ENCODE peak calls at places on chromosome 20, in eight cellular contexts. X is tibial nerve; I is kidney; B is esophagus muscularis mucosa; P is body of pancreas; L is heart left ventricle; E is CD8-positive, alpha-beta memory T cell; R is lower lobe of right lung. O is an unnamed sample. For H3K9me3, the result is how much of the 10 kb centered on the place peaks cover.

GRCh38 chr20:11057624-11058023 is 383.8 kb upstream of the JAG1 start:
- DNase-seq in X (no peak), L (no peak), I (no peak), P (no peak), R (no peak), B (no peak), E (no peak), O (no peak)

GRCh38 chr20:2761885-2762284 is 38.5 kb downstream of the CPXM1 start:
- DNase-seq in E (no peak), B (no peak), L (no peak), I (no peak), R (no peak), P (no peak), X (no peak), O (no peak)

GRCh38 chr20:36318166-36318565 is 12.0 kb downstream of the DLGAP4 start:
- DNase-seq in L (no peak), X (no peak), B (no peak), I (peak), R (peak), E (peak), P (no peak), O (no peak)

GRCh38 chr20:38270869-38271608 is 10.5 kb upstream of the KIAA1755 start:
- DNase-seq in X (peak), R (no peak), E (no peak), P (no peak), L (peak), I (peak), B (no peak), O (no peak)

GRCh38 chr20:53848304-53848703 is 222.1 kb downstream of the BCAS1 start:
- DNase-seq in I (no peak), B (no peak), L (no peak), P (no peak), E (no peak), X (no peak), R (no peak), O (no peak)

GRCh38 chr20:49187330-49188100 is 619 bp downstream of the STAU1 start:
- DNase-seq in L (peak), E (peak), I (peak), X (peak), P (peak), B (no peak), R (peak), O (no peak)

GRCh38 chr20:11810316-11811130 is 107.2 kb upstream of the BTBD3 start:
- DNase-seq in P (no peak), R (no peak), E (no peak), L (no peak), B (no peak), I (no peak), X (no peak), O (no peak)

GRCh38 chr20:16701296-16701695 is 28.5 kb upstream of the SNRPB2 start:
- DNase-seq in I (no peak), E (no peak), X (no peak), L (no peak), B (no peak), P (no peak), R (no peak), O (no peak)

GRCh38 chr20:52047811-52048302 is 143.7 kb downstream of the ZFP64 start:
- DNase-seq in P (no peak), B (no peak), I (no peak), R (no peak), X (no peak), E (no peak), L (no peak), O (no peak)

GRCh38 chr20:18360601-18361000 is 72.3 kb downstream of the ZNF133 start:
- DNase-seq in B (no peak), R (no peak), X (no peak), I (no peak), P (no peak), E (no peak), L (no peak), O (no peak)

GRCh38 chr20:23065438-23066201 is 16.1 kb upstream of the THBD start:
- DNase-seq in I (no peak), L (no peak), E (no peak), P (no peak), R (no peak), B (no peak), X (no peak), O (no peak)

GRCh38 chr20:45911486-45912343 is at the start of gene PLTP:
- DNase-seq in B (no peak), P (peak), I (peak), R (peak), X (peak), L (peak), E (peak), O (peak)

GRCh38 chr20:42721923-42722322 is 467.8 kb downstream of the PTPRT start:
- DNase-seq in E (no peak), R (no peak), X (no peak), P (no peak), B (no peak), I (no peak), L (no peak), O (no peak)

GRCh38 chr20:34262488-34263288 is 21.5 kb downstream of the ASIP start:
- DNase-seq in E (no peak), I (no peak), L (no peak), R (no peak), X (no peak), B (no peak), P (no peak), O (no peak)

GRCh38 chr20:17343631-17344447 is 117.0 kb downstream of the PCSK2 start:
- DNase-seq in R (no peak), E (no peak), I (no peak), L (no peak), P (no peak), X (no peak), B (peak), O (no peak)

GRCh38 chr20:2006452-2007381 is 12.9 kb upstream of the PDYN start:
- DNase-seq in P (peak), R (no peak), I (no peak), X (no peak), B (no peak), E (no peak), L (no peak), O (no peak)

DNA sequence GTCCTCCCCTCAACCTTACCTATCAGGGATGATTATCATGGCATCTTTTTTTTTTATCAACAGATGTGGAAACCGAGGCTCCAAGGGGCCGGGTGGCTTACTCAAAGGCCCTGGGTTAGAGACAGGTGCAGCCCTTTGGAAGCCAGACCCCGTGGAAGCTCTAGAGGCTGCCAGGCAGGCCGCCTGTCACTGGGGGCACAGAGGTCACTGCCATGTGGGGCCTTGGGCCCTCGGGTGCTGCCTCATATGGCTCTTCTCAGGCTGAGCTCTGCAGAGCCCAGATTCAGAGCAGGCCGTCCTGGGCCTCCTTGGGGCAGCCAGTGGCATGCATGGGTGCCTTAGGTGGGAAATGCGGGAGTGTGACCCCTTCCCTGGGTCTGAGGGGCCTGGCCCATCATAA is 136.3 kb downstream of the PHACTR3 start:
- DNase-seq in I (no peak), E (no peak), B (no peak), P (no peak), L (no peak), R (no peak), X (no peak), O (no peak)
- H3K9me3 ChIP-seq in I (under half), E (under half), B (under half), P (under half), L (under half), R (under half), X (under half), O (under half)

DNA sequence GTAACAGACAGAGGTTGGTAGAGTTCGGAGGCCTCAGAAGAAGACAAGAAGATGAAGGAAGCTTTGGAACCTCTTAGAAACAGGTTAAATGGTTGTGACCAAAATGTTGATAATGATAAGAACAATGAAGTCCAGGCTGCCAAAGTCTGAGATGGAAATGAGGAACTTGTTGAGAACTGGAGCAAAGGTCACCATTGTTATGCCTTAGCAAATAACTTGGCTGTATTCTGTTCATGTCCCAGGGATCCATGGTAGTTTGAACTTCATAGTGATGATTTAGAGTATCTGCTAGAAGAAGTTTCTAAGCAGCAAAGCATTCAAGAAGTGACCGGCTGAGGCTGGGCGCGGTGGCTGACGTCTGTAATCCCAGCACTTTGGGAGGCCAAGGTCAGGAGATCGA is 11.1 kb upstream of the LSM14B start:
- DNase-seq in X (no peak), E (no peak), I (no peak), R (no peak), B (no peak), P (no peak), L (no peak), O (no peak)
- H3K9me3 ChIP-seq in X (half or more), E (under half), I (under half), R (half or more), B (half or more), P (under half), L (under half), O (under half)

DNA sequence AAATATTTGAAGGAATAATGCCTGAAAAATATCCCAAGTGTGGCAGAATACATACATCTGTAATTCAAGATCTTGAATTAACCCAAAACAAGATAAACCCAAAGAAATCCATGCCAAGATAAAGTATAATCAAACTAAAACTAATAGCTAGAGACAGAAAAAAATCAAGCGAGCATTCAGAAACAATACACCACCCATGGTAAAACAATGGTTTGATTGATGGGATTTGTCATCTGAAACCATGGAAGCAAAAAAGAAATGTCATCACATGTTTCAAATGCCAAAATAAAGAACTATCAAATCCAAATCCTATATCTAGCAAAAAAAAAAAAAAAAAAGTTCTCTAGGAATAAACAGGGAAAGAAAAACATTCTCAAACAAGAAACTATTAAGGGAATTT is 5.1 kb upstream of the DEFB127 start:
- DNase-seq in E (no peak), I (no peak), X (no peak), R (no peak), B (no peak), P (no peak), L (no peak), O (no peak)
- H3K9me3 ChIP-seq in E (under half), I (under half), X (under half), R (under half), B (under half), P (under half), L (under half), O (under half)

GRCh38 chr20:24862186-24862585 is 86.9 kb upstream of the CST7 start:
- DNase-seq in E (no peak), X (no peak), L (no peak), I (no peak), B (peak), R (no peak), P (no peak), O (no peak)

GRCh38 chr20:24862606-24863005 is 86.5 kb upstream of the CST7 start:
- DNase-seq in R (no peak), L (no peak), I (no peak), E (no peak), B (peak), X (no peak), P (no peak), O (no peak)

GRCh38 chr20:24866008-24866407 is 83.1 kb upstream of the CST7 start:
- DNase-seq in R (no peak), E (no peak), L (no peak), I (no peak), B (peak), X (no peak), P (no peak), O (no peak)

GRCh38 chr20:24866742-24867141 is 82.3 kb upstream of the CST7 start:
- DNase-seq in E (no peak), B (no peak), X (no peak), L (no peak), R (no peak), I (no peak), P (no peak), O (no peak)

GRCh38 chr20:24863356-24863755 is 85.7 kb upstream of the CST7 start:
- DNase-seq in L (no peak), P (no peak), E (no peak), R (no peak), I (no peak), X (no peak), B (peak), O (no peak)
- H3K9me3 ChIP-seq in L (under half), P (under half), E (under half), R (under half), I (under half), X (under half), B (under half), O (under half)

GRCh38 chr20:29119141-29119540 is 2138.3 kb upstream of the DEFB115 start:
- DNase-seq in B (no peak), P (no peak), E (no peak), R (no peak), L (no peak), I (no peak), X (no peak), O (no peak)
- H3K9me3 ChIP-seq in B (under half), P (under half), E (under half), R (under half), L (under half), I (under half), X (under half), O (under half)

DNA sequence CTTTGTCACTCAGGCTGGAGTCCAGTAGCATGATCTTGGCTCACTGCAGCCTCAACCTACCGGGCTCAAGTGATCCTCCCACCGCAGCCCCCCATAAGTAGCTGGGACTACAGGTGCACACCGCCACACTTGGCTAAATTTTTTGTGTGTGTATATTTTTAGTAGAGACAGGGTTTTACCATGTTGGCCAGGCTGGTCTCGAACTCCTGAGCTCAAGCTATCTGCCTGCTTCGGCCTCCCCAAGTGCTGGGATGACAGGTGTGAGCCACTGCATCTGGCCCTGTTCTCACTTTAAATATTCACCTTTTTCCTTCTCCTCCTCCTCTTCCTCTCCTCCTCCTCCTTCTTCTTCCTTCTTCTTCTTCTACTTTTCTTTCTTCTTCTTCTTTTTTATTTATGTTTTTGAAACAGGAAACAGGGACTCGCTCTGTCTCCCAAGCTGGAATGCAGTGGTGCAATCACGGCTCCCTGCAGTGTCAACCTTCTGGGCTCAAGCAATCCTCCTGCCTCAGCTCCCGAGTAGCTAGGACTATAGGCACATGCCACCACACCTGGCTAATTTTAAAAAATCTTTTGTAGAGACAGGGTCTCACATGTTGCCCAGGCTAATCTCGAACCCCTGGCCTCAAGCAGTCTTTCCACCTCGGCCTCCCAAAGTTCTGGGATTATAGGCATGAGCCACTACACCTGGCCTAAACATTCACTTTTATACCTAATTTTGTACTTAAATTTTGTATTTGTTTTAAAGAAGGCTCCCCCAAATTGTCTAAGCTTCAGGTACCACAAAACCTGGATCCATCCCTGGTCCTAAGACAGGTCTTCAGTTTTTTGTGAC is 47.2 kb upstream of the NCOA3 start:
- DNase-seq in I (peak), P (no peak), B (no peak), E (no peak), R (no peak), X (no peak), L (no peak), O (no peak)
- H3K9me3 ChIP-seq in I (under half), P (under half), B (under half), E (under half), R (under half), X (under half), L (under half), O (under half)

DNA sequence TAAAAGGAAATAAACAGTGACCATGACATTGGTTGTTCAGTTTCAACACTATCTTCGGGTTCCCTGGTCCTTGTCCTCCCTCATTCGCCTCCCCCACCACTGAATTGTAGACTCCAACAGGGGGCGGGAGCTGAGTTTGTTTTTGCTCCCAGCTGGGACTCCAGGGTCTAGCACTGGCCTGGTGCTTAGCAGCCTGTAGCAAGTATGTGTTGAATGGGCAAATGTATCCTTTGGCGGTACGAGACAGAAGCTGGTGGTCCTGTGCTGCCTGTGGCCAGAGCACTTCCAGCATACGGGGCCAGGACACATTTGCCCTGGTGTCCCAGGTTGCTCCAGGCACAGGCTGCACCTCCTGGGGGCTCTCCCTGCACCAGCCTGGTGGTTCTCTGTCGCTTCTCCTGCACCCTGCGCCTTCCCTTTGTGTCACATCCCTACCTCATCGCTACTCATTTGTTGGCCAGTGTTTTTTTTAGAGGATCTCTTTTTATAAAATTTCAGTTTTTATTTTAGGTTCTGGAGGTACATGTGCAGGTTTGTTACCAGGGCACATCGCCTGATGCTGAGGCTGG is 40.1 kb downstream of the PHACTR3 start:
- DNase-seq in E (no peak), B (peak), P (no peak), R (no peak), X (no peak), L (no peak), I (no peak), O (no peak)
- H3K9me3 ChIP-seq in E (under half), B (under half), P (under half), R (under half), X (under half), L (under half), I (under half), O (under half)

DNA sequence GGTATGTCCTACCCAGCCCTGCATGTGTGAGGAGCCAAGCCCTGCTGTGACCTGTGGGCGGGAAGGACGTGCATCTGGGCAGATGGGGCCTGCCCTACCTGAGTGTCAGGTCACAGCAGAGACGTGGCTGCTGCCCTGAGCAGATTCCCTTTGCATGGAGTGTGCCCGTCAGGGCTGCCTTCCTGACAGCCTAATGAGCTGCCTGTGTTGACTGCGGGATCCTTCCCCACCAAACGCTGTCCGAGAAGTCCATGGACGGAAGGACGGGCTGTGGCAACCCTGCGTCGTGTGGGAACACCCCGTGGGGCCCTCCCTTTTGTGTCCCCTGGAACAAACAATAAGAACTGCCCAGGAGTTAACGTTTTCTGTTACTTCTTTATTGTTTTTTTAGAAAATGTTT is 343.2 kb downstream of the CDH4 start:
- DNase-seq in I (peak), X (no peak), B (no peak), E (no peak), R (no peak), L (peak), P (no peak), O (no peak)
- H3K9me3 ChIP-seq in I (under half), X (half or more), B (half or more), E (under half), R (under half), L (under half), P (under half), O (under half)

GRCh38 chr20:64099086-64099786 is 8.1 kb downstream of the NPBWR2 start:
- DNase-seq in L (peak), P (no peak), X (no peak), E (no peak), R (no peak), B (no peak), I (peak), O (no peak)
- H3K9me3 ChIP-seq in L (under half), P (under half), X (under half), E (under half), R (under half), B (under half), I (under half), O (under half)